ENCODE peak calls at places on chromosomes 12 and 14, in eight cellular contexts. J is AG04450, Q is cardiac muscle cell, H is neuronal stem cell, M is NCI-H1105 treated with DMSO at 0.1 percent for 48 hours, K is putamen, F is BE2C, D is NCI-H1417 treated with DMSO at 0.1 percent for 48 hours. Y is an unnamed sample.

GRCh38 chr12:120196363-120196762 is 1.8 kb upstream of the GCN1 start:
- DNase-seq in F (no peak), M (no peak), J (no peak), K (no peak), D (no peak), H (no peak), Q (no peak), Y (no peak)

GRCh38 chr14:61315288-61315687 is 6.1 kb upstream of the PRKCH start:
- DNase-seq in K (no peak), F (no peak), H (no peak), Q (no peak), D (no peak), M (peak), J (no peak), Y (no peak)

GRCh38 chr12:67388331-67389163 is 119.4 kb downstream of the CAND1 start:
- DNase-seq in K (no peak), M (no peak), D (no peak), J (no peak), H (no peak), Q (no peak), F (no peak), Y (peak)

GRCh38 chr12:27571463-27571862 is 47.5 kb downstream of the PPFIBP1 start:
- DNase-seq in M (no peak), Q (peak), J (no peak), D (no peak), K (no peak), F (no peak), H (no peak), Y (no peak)

GRCh38 chr12:122981036-122981471 is 573 bp downstream of the ARL6IP4 start:
- DNase-seq in H (no peak), J (no peak), M (no peak), Q (peak), D (no peak), K (no peak), F (no peak), Y (peak)

GRCh38 chr12:2960432-2960956 is 1.3 kb downstream of the TEAD4 start:
- DNase-seq in H (peak), J (no peak), Q (no peak), M (no peak), D (no peak), F (no peak), K (no peak), Y (peak)

GRCh38 chr14:92456215-92457017 is 57.2 kb upstream of the RIN3 start:
- DNase-seq in D (no peak), M (peak), J (peak), K (no peak), H (peak), F (peak), Q (peak), Y (peak)

GRCh38 chr14:52325126-52325525 is 11.0 kb downstream of the PTGER2 start:
- DNase-seq in M (no peak), Q (no peak), J (no peak), K (peak), H (no peak), D (no peak), F (no peak), Y (no peak)

GRCh38 chr12:70513441-70513840 is 123.8 kb downstream of the PTPRB start:
- DNase-seq in Q (peak), K (no peak), D (no peak), M (no peak), J (no peak), F (no peak), H (no peak), Y (no peak)

GRCh38 chr14:103074699-103075341 is 9.2 kb upstream of the LBHD2 start:
- DNase-seq in F (peak), M (no peak), Q (no peak), K (no peak), D (no peak), H (no peak), J (no peak), Y (peak)

GRCh38 chr14:68309631-68310030 is 483.2 kb downstream of the ZFP36L1 start:
- DNase-seq in Q (peak), F (no peak), D (no peak), H (no peak), K (no peak), J (no peak), M (peak), Y (no peak)

GRCh38 chr14:76768201-76768656 is 7.0 kb downstream of the VASH1 start:
- DNase-seq in J (no peak), H (no peak), M (no peak), F (no peak), K (peak), Q (peak), D (no peak), Y (no peak)

GRCh38 chr12:56300644-56301464 is 724 bp upstream of the CS start:
- DNase-seq in J (no peak), D (no peak), H (no peak), F (no peak), Q (no peak), K (no peak), M (no peak), Y (no peak)

GRCh38 chr12:124411291-124411878 is 116.5 kb downstream of the RFLNA start:
- DNase-seq in D (no peak), H (no peak), Q (peak), J (peak), K (no peak), F (no peak), M (no peak), Y (no peak)

GRCh38 chr12:104131609-104132008 is 6.4 kb downstream of the NFYB start:
- DNase-seq in M (no peak), K (no peak), J (no peak), F (no peak), Q (no peak), H (no peak), D (no peak), Y (no peak)

GRCh38 chr12:107645630-107646333 is 39.8 kb upstream of the PWP1 start:
- DNase-seq in K (peak), J (no peak), F (peak), H (peak), M (peak), Q (peak), D (peak), Y (peak)

GRCh38 chr14:105733081-105734065 is 207.0 kb downstream of the TMEM121 start:
- DNase-seq in J (no peak), H (no peak), F (no peak), M (no peak), D (no peak), Q (no peak), K (no peak), Y (no peak)

GRCh38 chr12:25151476-25151875 is 43.5 kb downstream of the DNAI7 start:
- DNase-seq in K (no peak), D (no peak), F (peak), Q (peak), H (no peak), M (no peak), J (peak), Y (peak)

GRCh38 chr14:105711841-105712460 is 185.6 kb downstream of the TMEM121 start:
- DNase-seq in D (no peak), K (no peak), H (no peak), J (no peak), F (peak), M (no peak), Q (no peak), Y (no peak)

GRCh38 chr12:41932470-41932991 is 212.1 kb downstream of the GXYLT1 start:
- DNase-seq in D (peak), F (peak), K (peak), J (no peak), Q (peak), M (peak), H (no peak), Y (no peak)

GRCh38 chr12:75564398-75564797 is 53.0 kb upstream of the KRR1 start:
- DNase-seq in Q (peak), H (no peak), K (no peak), D (no peak), M (no peak), F (no peak), J (no peak), Y (peak)

GRCh38 chr12:50088577-50089335 is 3.6 kb downstream of the SMARCD1 start:
- DNase-seq in M (peak), D (peak), H (no peak), J (no peak), K (no peak), Q (peak), F (peak), Y (peak)

GRCh38 chr12:103780093-103780440 is 61.0 kb downstream of the NT5DC3 start:
- DNase-seq in M (no peak), F (no peak), H (no peak), K (no peak), J (no peak), D (no peak), Q (peak), Y (no peak)

GRCh38 chr14:57168138-57168695 is 100.5 kb downstream of the EXOC5 start:
- DNase-seq in F (no peak), J (no peak), M (no peak), H (no peak), K (no peak), D (no peak), Q (no peak), Y (no peak)

GRCh38 chr14:37436519-37436918 is 158.5 kb downstream of the FOXA1 start:
- DNase-seq in F (no peak), D (peak), J (no peak), M (peak), H (no peak), Q (no peak), K (no peak), Y (no peak)

GRCh38 chr14:35695647-35696046 is 113.4 kb downstream of the RALGAPA1 start:
- DNase-seq in H (no peak), M (no peak), F (no peak), Q (peak), D (no peak), K (no peak), J (no peak), Y (no peak)

GRCh38 chr12:6187948-6188793 is 12.0 kb upstream of the CD9 start:
- DNase-seq in M (no peak), H (no peak), D (no peak), J (no peak), F (no peak), Q (no peak), K (no peak), Y (no peak)

GRCh38 chr12:111444706-111445310 is 39.1 kb downstream of the SH2B3 start:
- DNase-seq in F (peak), J (no peak), M (no peak), D (no peak), H (no peak), K (peak), Q (peak), Y (peak)

GRCh38 chr14:103334644-103335603 is 887 bp downstream of the EIF5 start:
- DNase-seq in J (no peak), M (peak), H (peak), F (peak), K (peak), D (no peak), Q (peak), Y (peak)

GRCh38 chr12:114858388-114859146 is 174.6 kb upstream of the TBX3 start:
- DNase-seq in F (no peak), D (no peak), H (no peak), M (no peak), Q (no peak), K (no peak), J (no peak), Y (no peak)

GRCh38 chr12:109535231-109535862 is 38.0 kb downstream of the MMAB start:
- DNase-seq in Q (no peak), M (no peak), J (no peak), D (no peak), H (no peak), K (no peak), F (no peak), Y (no peak)

GRCh38 chr14:23043749-23044148 is 1.7 kb downstream of the PSMB11 start:
- DNase-seq in F (peak), D (no peak), K (no peak), Q (no peak), J (no peak), M (no peak), H (no peak), Y (no peak)

GRCh38 chr14:24816011-24816928 is 182.3 kb upstream of the GZMB start:
- DNase-seq in D (no peak), K (no peak), J (no peak), H (no peak), Q (peak), F (no peak), M (no peak), Y (no peak)

GRCh38 chr12:102300824-102301461 is 103.3 kb upstream of the PMCH start:
- DNase-seq in F (no peak), M (peak), H (no peak), K (no peak), D (no peak), J (no peak), Q (peak), Y (peak)

GRCh38 chr12:120680165-120680738 is 6.7 kb upstream of the MLEC start:
- DNase-seq in M (no peak), H (no peak), F (no peak), D (no peak), K (no peak), Q (no peak), J (no peak), Y (no peak)

GRCh38 chr12:132596016-132596415 is 14.4 kb downstream of the LRCOL1 start:
- DNase-seq in J (no peak), Q (peak), H (no peak), D (no peak), K (no peak), F (no peak), M (no peak), Y (no peak)

GRCh38 chr14:56666716-56667115 is 87.1 kb downstream of the TMEM260 start:
- DNase-seq in D (no peak), M (no peak), Q (peak), J (no peak), F (no peak), H (no peak), K (no peak), Y (no peak)

GRCh38 chr12:29710104-29710503 is 73.6 kb downstream of the TMTC1 start:
- DNase-seq in K (peak), M (peak), D (no peak), J (no peak), F (peak), H (peak), Q (peak), Y (peak)